ENCODE peak calls at places on chromosomes 16 and 17, in four cellular contexts. Z is A549, R is GM12878, B is HepG2. M is an unnamed sample.

GRCh38 chr16:27822529-27823437 is 240.7 kb downstream of the GSG1L start:
- DNase-seq in Z (no peak), B (no peak), R (no peak), M (no peak)

GRCh38 chr16:51393381-51394005 is 242.4 kb upstream of the SALL1 start:
- DNase-seq in R (no peak), Z (no peak), B (no peak), M (no peak)

GRCh38 chr16:84768061-84768797 is 51.6 kb upstream of the CRISPLD2 start:
- DNase-seq in Z (no peak), B (no peak), R (no peak), M (peak)

GRCh38 chr17:75910699-75911098 is 6.0 kb upstream of the MRPL38 start:
- DNase-seq in R (no peak), B (no peak), Z (no peak), M (no peak)

GRCh38 chr16:50438041-50438437 is 69.3 kb upstream of the BRD7 start:
- DNase-seq in Z (no peak), R (no peak), B (peak), M (no peak)

GRCh38 chr16:4273858-4274291 is 1.1 kb upstream of the TFAP4 start:
- DNase-seq in Z (peak), R (no peak), B (peak), M (peak)

GRCh38 chr17:48194097-48194550 is 86.6 kb downstream of the SNX11 start:
- DNase-seq in B (no peak), Z (peak), R (no peak), M (no peak)

GRCh38 chr16:53999841-54000240 is 286.7 kb downstream of the IRX3 start:
- DNase-seq in R (no peak), Z (no peak), B (no peak), M (no peak)

GRCh38 chr16:76235025-76235424 is 42.2 kb upstream of the CNTNAP4 start:
- DNase-seq in B (no peak), Z (no peak), R (no peak), M (no peak)

GRCh38 chr17:64148017-64148631 is 18.2 kb upstream of the ERN1 start:
- DNase-seq in R (no peak), Z (peak), B (peak), M (peak)

GRCh38 chr17:59707971-59708425 is 544 bp downstream of the VMP1 start:
- DNase-seq in R (no peak), Z (no peak), B (no peak), M (no peak)

GRCh38 chr16:62967606-62968005 is 931.4 kb upstream of the CDH8 start:
- DNase-seq in B (no peak), R (no peak), Z (no peak), M (no peak)

GRCh38 chr16:73054732-73055481 is 7.0 kb upstream of the ZFHX3 start:
- DNase-seq in B (peak), Z (peak), R (no peak), M (peak)

DNA sequence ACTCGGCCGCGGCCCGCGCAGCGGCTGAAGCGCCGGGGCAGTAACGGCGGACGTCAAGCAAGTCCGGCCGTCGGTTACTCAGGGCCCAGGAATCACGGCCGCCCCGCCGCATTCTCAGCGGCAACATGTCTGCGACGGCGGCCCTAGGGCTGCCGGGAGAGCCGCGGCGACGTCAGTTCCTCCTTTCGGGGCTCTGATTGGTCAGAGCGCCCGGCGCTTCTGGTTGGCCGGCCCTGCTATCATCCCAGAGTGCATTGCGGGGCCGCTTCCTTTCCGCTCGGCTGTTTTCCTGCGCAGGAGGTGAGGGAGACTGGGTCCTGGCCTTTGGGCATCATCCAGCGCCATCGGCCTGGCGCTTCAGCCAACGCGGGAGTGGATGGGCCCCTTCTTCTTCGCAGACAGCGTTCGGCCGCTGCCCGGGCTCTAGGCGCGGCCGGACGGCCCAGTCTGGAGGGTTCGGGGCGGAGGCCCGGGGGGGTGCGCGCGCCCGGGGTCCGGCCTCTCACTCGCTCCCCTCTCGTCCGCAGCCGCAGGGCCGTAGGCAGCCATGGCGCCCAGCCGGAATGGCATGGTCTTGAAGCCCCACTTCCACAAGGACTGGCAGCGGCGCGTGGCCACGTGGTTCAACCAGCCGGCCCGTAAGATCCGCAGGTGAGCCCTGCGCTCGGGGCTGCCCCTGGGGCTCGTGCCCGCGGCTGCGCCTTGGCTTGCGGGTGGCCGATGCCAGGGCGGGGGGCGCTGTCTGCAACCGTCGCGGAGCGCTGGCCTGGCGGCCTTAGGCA is at the start of gene RPL13:
- DNase-seq in R (peak), Z (peak), B (peak), M (peak)
- TF ChIP-seq EP300 in R (no peak), Z (no peak), B (no peak), M (no peak)

GRCh38 chr17:17515921-17516295 is 19.7 kb upstream of the RASD1 start:
- DNase-seq in R (no peak), B (no peak), Z (no peak), M (no peak)
- TF ChIP-seq PBX3 in R (no peak), B (no peak), Z (no peak), M (no peak)

GRCh38 chr16:87464691-87465300 is 28.0 kb downstream of the ZCCHC14 start:
- DNase-seq in R (no peak), Z (no peak), B (no peak), M (peak)
- TF ChIP-seq EP300 in R (no peak), Z (no peak), B (no peak), M (no peak)

GRCh38 chr16:15785386-15786059 is 71.3 kb downstream of the MYH11 start:
- DNase-seq in B (no peak), Z (no peak), R (no peak), M (no peak)

GRCh38 chr16:15792563-15792971 is 64.3 kb downstream of the MYH11 start:
- DNase-seq in B (no peak), Z (no peak), R (no peak), M (no peak)

GRCh38 chr16:15790458-15790857 is 66.4 kb downstream of the MYH11 start:
- DNase-seq in Z (no peak), R (no peak), B (no peak), M (no peak)

GRCh38 chr16:15786501-15786900 is 70.3 kb downstream of the MYH11 start:
- DNase-seq in Z (no peak), B (no peak), R (no peak), M (no peak)

GRCh38 chr16:15788846-15789239 is 68.0 kb downstream of the MYH11 start:
- DNase-seq in Z (no peak), R (no peak), B (no peak), M (no peak)
- TF ChIP-seq PBX3 in Z (no peak), R (no peak), B (no peak), M (no peak)

GRCh38 chr16:59886021-59886420 is 1151.9 kb upstream of the GOT2 start:
- DNase-seq in B (no peak), Z (peak), R (no peak), M (no peak)

GRCh38 chr16:59892376-59892775 is 1158.3 kb upstream of the GOT2 start:
- DNase-seq in B (no peak), Z (no peak), R (no peak), M (no peak)

DNA sequence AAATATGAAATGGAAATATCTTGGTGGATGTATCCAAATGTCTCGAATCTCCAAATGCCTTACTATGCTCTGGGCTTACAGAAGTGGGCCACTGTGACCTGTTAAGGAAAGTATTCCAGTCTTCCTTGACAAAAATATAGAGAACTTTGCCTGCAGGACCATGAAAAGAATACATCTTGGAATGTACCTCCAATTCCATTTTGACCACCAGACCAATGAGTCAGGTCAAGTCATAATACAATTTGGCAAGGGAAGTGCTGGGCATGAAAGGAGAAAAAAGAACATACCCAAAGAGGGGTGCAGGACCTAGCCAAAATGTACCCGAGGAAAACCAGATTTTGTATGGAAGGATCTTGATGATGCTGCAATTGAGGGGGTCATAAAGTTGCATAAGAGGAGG is 1153.7 kb upstream of the GOT2 start:
- DNase-seq in Z (no peak), R (no peak), B (no peak), M (no peak)
- TF ChIP-seq EP300 in Z (no peak), R (no peak), B (no peak), M (no peak)

GRCh38 chr17:29093090-29093871 is 50.3 kb downstream of the PIPOX start:
- DNase-seq in R (no peak), B (no peak), Z (no peak), M (no peak)

GRCh38 chr17:29086628-29087332 is 43.8 kb downstream of the PIPOX start:
- DNase-seq in B (no peak), Z (no peak), R (no peak), M (no peak)

GRCh38 chr17:29090746-29091395 is 47.9 kb downstream of the PIPOX start:
- DNase-seq in B (no peak), Z (no peak), R (no peak), M (peak)

GRCh38 chr17:29091591-29092291 is 48.8 kb downstream of the PIPOX start:
- DNase-seq in Z (no peak), B (no peak), R (no peak), M (no peak)

GRCh38 chr17:29089601-29090044 is 46.7 kb downstream of the PIPOX start:
- DNase-seq in R (no peak), Z (no peak), B (no peak), M (no peak)
- TF ChIP-seq PBX3 in R (no peak), Z (no peak), B (no peak), M (no peak)

GRCh38 chr17:57940653-57941329 is 14.4 kb downstream of the CUEDC1 start:
- DNase-seq in R (peak), B (no peak), Z (no peak), M (no peak)
- TF ChIP-seq EP300 in R (no peak), B (no peak), Z (no peak), M (no peak)

M was measured in SK-N-SH.